ENCODE peak calls at places on chromosomes 12 and 14, in nine cellular contexts. W is psoas muscle, X is GM06990, R is choroid plexus epithelial cell, I is A549, D is esophagus muscularis mucosa, N is foreskin fibroblast, S is ascending aorta, H is spleen. F is an unnamed sample.

GRCh38 chr14:85142982-85143381 is 387.0 kb upstream of the FLRT2 start:
- DNase-seq in W (no peak), X (no peak), R (peak), I (no peak), D (no peak), N (no peak), S (no peak), H (no peak), F (peak)

GRCh38 chr14:77139540-77140342 is 1.9 kb downstream of the ZDHHC22 start:
- DNase-seq in W (peak), X (peak), R (peak), I (peak), D (no peak), N (peak), S (no peak), H (peak), F (no peak)

GRCh38 chr12:120496353-120497340 is 734 bp downstream of the DYNLL1 start:
- DNase-seq in W (peak), X (peak), R (peak), I (peak), D (no peak), N (peak), S (peak), H (peak), F (peak)

GRCh38 chr14:95313707-95314106 is 6.0 kb downstream of the CLMN start:
- DNase-seq in W (peak), X (no peak), R (peak), I (peak), D (no peak), N (peak), S (peak), H (no peak), F (peak)

GRCh38 chr12:123815968-123816367 is 53.9 kb downstream of the DNAH10 start:
- DNase-seq in W (no peak), X (no peak), R (no peak), I (no peak), D (no peak), N (no peak), S (no peak), H (no peak), F (no peak)

GRCh38 chr14:73723799-73724621 is 9.8 kb upstream of the PNMA1 start:
- DNase-seq in W (peak), X (no peak), R (peak), I (peak), D (peak), N (peak), S (peak), H (no peak), F (peak)

GRCh38 chr14:89660183-89660582 is 243.2 kb upstream of the FOXN3 start:
- DNase-seq in W (no peak), X (no peak), R (peak), I (no peak), D (no peak), N (peak), S (no peak), H (no peak), F (peak)

GRCh38 chr14:78164226-78164853 is 5.8 kb upstream of the NRXN3 start:
- DNase-seq in W (no peak), X (no peak), R (peak), I (peak), D (no peak), N (no peak), S (no peak), H (no peak), F (no peak)

GRCh38 chr14:91038439-91038838 is 22.0 kb downstream of the RPS6KA5 start:
- DNase-seq in W (no peak), X (no peak), R (no peak), I (no peak), D (no peak), N (peak), S (no peak), H (no peak), F (no peak)

GRCh38 chr12:65619018-65619417 is 205.3 kb upstream of the HMGA2 start:
- DNase-seq in W (no peak), X (no peak), R (no peak), I (no peak), D (no peak), N (no peak), S (no peak), H (no peak), F (no peak)

GRCh38 chr12:93089805-93090569 is 160.9 kb upstream of the EEA1 start:
- DNase-seq in W (no peak), X (no peak), R (peak), I (peak), D (no peak), N (peak), S (no peak), H (no peak), F (peak)

GRCh38 chr14:74549588-74549987 is 56.0 kb downstream of the ISCA2 start:
- DNase-seq in W (peak), X (no peak), R (peak), I (peak), D (no peak), N (peak), S (no peak), H (peak), F (no peak)

GRCh38 chr14:25014440-25014839 is 35.5 kb downstream of the STXBP6 start:
- DNase-seq in W (no peak), X (no peak), R (peak), I (no peak), D (no peak), N (no peak), S (no peak), H (no peak), F (no peak)

GRCh38 chr14:72169521-72169920 is 237.3 kb downstream of the RGS6 start:
- DNase-seq in W (no peak), X (no peak), R (no peak), I (peak), D (no peak), N (no peak), S (no peak), H (no peak), F (no peak)

GRCh38 chr14:50225067-50225973 is 6.1 kb downstream of the SOS2 start:
- DNase-seq in W (no peak), X (no peak), R (peak), I (no peak), D (no peak), N (peak), S (no peak), H (no peak), F (peak)

GRCh38 chr12:127559349-127560040 is 707.5 kb upstream of the TMEM132C start:
- DNase-seq in W (no peak), X (no peak), R (peak), I (peak), D (peak), N (peak), S (no peak), H (peak), F (peak)

GRCh38 chr12:122309564-122310121 is 43.3 kb upstream of the VPS33A start:
- DNase-seq in W (no peak), X (no peak), R (peak), I (no peak), D (no peak), N (no peak), S (no peak), H (no peak), F (no peak)

GRCh38 chr12:51837286-51837685 is 11.2 kb downstream of the FIGNL2 start:
- DNase-seq in W (no peak), X (no peak), R (no peak), I (no peak), D (no peak), N (no peak), S (no peak), H (no peak), F (no peak)

GRCh38 chr12:75589801-75590200 is 78.4 kb upstream of the KRR1 start:
- DNase-seq in W (no peak), X (no peak), R (no peak), I (no peak), D (no peak), N (peak), S (no peak), H (no peak), F (no peak)

GRCh38 chr12:132610896-132611602 is 667 bp upstream of the LRCOL1 start:
- DNase-seq in W (no peak), X (no peak), R (no peak), I (no peak), D (no peak), N (no peak), S (no peak), H (no peak), F (no peak)

GRCh38 chr12:132606927-132607326 is 3.5 kb downstream of the LRCOL1 start:
- DNase-seq in W (peak), X (no peak), R (no peak), I (no peak), D (no peak), N (no peak), S (no peak), H (no peak), F (no peak)

GRCh38 chr12:132608231-132609171 is 1.9 kb downstream of the LRCOL1 start:
- DNase-seq in W (peak), X (no peak), R (peak), I (no peak), D (no peak), N (no peak), S (no peak), H (no peak), F (no peak)

GRCh38 chr12:132611620-132612019 is 1.2 kb upstream of the LRCOL1 start:
- DNase-seq in W (no peak), X (no peak), R (no peak), I (no peak), D (no peak), N (no peak), S (no peak), H (no peak), F (no peak)

GRCh38 chr12:132610051-132610759 is at the start of gene LRCOL1:
- DNase-seq in W (peak), X (no peak), R (peak), I (no peak), D (no peak), N (peak), S (no peak), H (no peak), F (peak)
- H3K4me3 ChIP-seq in W (no peak), X (no peak), R (peak), I (no peak), D (peak), N (no peak), S (no peak), H (no peak), F (peak)

GRCh38 chr12:64451687-64452558 is at the start of gene TBK1:
- DNase-seq in W (peak), X (peak), R (peak), I (peak), D (peak), N (peak), S (peak), H (peak), F (peak)
- TF ChIP-seq CTCF in W (peak), X (no peak), R (peak), I (no peak), D (no peak), N (no peak), S (peak), H (peak), F (no peak)

DNA sequence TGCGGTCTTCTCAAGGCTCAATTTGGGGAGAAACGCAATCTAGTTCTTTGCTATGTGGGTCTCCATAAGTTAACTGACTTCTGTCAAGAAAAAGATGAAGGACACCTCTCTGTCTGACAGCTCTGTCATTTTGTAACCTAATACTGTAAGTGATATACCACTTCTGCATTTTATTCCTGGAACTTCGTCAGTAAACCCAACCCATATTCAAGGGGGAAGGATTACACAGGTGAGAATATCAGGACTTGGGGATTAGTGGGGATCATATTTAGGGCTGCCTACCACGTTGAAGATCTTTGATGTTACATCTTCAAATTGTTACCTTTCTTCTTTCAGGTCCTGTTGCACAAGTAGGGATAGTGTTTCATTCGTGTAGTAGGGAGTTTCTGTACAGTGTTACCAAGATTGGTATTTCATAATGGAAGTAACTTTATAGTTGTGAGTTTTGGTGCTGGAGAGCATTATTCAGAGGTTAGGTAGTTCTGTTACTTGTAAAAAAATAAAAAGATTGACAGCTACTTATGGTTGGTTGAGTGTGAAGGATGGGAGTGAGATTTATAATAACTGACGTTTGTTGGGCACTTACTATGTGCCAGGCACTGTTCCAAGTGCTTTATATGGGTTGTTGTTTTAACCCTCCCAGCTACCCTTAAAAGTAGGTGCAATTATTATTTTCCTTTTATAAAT is 1.6 kb downstream of the TMEM260 start:
- DNase-seq in W (no peak), X (peak), R (no peak), I (no peak), D (no peak), N (no peak), S (no peak), H (no peak), F (no peak)
- H3K4me3 ChIP-seq in W (peak), X (peak), R (no peak), I (peak), D (peak), N (peak), S (peak), H (no peak), F (no peak)

GRCh38 chr12:110606253-110606611 is 7.7 kb upstream of the TCTN1 start:
- DNase-seq in W (no peak), X (no peak), R (no peak), I (no peak), D (no peak), N (no peak), S (no peak), H (no peak), F (no peak)

GRCh38 chr12:110599334-110599733 is 14.6 kb upstream of the TCTN1 start:
- DNase-seq in W (no peak), X (no peak), R (no peak), I (no peak), D (no peak), N (no peak), S (no peak), H (no peak), F (no peak)

GRCh38 chr12:110597885-110598284 is 14.8 kb upstream of the PPTC7 start:
- DNase-seq in W (no peak), X (no peak), R (no peak), I (no peak), D (no peak), N (no peak), S (no peak), H (no peak), F (no peak)

DNA sequence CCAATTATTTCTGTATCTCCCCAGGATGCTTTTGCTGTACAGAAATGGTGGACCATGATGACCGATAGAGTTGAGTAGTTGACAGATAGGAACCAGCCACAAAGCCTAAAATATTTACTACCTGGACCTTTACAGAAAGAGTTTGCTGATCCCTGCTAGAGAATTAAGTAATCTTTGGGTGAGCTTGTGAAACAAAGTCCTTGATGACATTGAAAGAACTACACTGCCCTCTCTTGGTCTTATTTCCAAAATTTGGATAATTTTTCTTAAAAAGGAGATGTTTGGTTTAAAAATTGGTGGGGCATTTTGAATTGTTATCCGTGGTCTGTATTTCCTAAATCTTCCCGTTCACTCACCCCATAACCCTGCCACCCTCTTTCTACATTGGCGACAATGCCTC is 13.7 kb upstream of the TCTN1 start:
- DNase-seq in W (no peak), X (no peak), R (peak), I (peak), D (no peak), N (peak), S (no peak), H (no peak), F (peak)
- TF ChIP-seq CTCF in W (peak), X (peak), R (peak), I (peak), D (peak), N (peak), S (peak), H (peak), F (peak)

DNA sequence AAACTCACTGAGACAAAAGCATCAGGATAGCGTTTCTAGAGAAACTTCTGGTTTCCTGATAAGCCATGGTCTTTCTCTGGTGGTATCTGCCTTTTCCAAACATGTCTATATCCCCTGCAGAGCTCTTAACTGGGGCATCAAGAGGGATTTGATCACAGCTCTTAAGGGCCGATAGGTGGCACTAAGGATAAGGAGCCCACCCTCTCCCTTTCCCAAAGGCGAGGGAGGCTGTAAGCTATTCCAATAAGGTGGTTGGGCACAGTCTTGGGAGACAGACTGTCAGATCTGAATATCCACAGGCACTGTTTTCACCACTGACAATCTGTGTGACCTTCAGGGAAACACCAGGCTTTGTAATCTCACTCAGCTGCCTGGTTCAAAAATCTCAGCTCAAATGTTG is 206.0 kb downstream of the ADGRD1 start:
- DNase-seq in W (no peak), X (no peak), R (no peak), I (peak), D (no peak), N (no peak), S (no peak), H (no peak), F (no peak)
- H3K4me3 ChIP-seq in W (no peak), X (no peak), R (no peak), I (no peak), D (no peak), N (no peak), S (no peak), H (no peak), F (no peak)

DNA sequence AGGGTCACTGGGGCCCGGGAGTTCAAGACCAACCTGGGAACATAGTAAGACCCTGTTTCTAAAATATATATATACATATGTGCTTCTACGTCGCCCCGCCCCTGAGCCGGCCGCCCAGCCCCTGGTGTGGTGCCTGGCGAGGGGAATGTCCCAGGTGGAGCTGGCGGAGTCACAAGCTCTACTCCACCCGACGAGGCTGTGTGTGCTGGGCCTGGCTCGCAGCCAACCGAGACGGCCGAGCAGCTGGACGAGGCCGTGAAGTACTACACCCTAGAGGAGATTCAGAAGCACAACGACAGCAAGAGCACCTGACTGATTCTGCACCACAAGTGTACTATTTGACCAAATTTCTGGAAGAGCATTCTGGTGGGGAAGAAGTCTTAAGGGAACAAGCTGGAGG is 22.1 kb upstream of the ITPK1 start:
- DNase-seq in W (peak), X (no peak), R (peak), I (peak), D (no peak), N (no peak), S (no peak), H (no peak), F (no peak)
- TF ChIP-seq CTCF in W (no peak), X (no peak), R (no peak), I (no peak), D (peak), N (no peak), S (no peak), H (no peak), F (no peak)

GRCh38 chr12:54195736-54196347 is 7.1 kb upstream of the SMUG1 start:
- DNase-seq in W (no peak), X (peak), R (peak), I (no peak), D (no peak), N (peak), S (no peak), H (peak), F (peak)

GRCh38 chr12:54195080-54195479 is 6.3 kb upstream of the SMUG1 start:
- DNase-seq in W (no peak), X (no peak), R (no peak), I (no peak), D (no peak), N (no peak), S (no peak), H (no peak), F (no peak)

GRCh38 chr12:54197037-54197909 is 8.5 kb upstream of the SMUG1 start:
- DNase-seq in W (peak), X (peak), R (no peak), I (no peak), D (no peak), N (peak), S (no peak), H (no peak), F (no peak)

GRCh38 chr12:54199034-54199433 is 10.2 kb upstream of the SMUG1 start:
- DNase-seq in W (no peak), X (no peak), R (no peak), I (no peak), D (no peak), N (no peak), S (no peak), H (no peak), F (no peak)

DNA sequence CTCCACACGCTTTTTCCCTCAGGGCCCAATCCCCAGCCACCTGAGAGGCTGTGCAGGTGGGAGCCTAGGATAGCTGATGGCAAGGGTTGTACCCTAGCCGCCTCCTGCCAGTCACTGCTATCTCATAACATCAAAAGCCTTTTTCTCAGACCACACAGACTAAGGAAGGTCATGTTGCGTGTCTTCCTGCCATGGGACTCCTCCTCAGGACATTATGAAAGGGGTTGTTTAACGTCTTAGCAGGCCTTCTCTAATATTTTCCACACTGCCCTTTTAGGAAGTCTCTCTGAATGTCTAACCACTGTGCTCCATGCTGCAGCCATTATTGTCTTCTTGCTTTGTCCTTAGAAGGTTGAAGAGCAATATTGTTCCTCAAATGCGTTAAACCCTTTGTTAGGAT is 7.6 kb upstream of the SMUG1 start:
- DNase-seq in W (no peak), X (no peak), R (no peak), I (no peak), D (no peak), N (no peak), S (no peak), H (no peak), F (no peak)
- H3K4me3 ChIP-seq in W (peak), X (no peak), R (no peak), I (no peak), D (no peak), N (no peak), S (no peak), H (no peak), F (no peak)

DNA sequence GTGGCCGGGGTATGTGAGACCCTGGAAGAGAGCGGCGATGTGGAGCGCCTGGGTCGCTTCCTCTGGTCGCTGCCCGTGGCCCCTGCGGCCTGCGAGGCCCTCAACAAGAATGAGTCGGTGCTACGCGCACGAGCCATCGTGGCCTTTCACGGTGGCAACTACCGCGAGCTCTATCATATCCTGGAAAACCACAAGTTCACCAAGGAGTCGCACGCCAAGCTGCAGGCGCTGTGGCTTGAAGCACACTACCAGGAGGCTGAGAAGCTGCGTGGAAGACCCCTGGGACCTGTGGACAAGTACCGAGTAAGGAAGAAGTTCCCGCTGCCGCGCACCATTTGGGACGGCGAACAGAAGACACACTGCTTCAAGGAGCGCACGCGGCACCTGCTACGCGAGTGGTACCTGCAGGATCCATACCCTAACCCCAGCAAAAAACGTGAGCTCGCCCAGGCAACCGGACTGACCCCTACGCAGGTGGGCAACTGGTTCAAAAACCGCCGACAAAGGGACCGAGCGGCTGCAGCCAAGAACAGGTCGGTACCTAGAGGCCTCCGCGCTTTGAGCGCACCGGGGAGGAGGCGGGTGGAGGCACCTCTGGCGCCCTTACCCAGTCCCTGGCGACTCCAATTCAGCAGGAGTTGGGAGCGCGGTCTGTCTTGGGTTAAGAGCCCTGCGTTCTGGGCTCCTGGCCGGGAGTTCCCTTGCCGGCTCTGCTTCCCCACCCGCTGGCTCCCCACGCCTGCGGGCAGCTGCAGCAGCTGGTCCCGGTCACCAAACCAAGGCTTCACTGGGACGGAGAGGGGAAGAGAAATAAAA is 700 bp downstream of the SIX6 start:
- DNase-seq in W (peak), X (no peak), R (no peak), I (no peak), D (no peak), N (no peak), S (no peak), H (no peak), F (no peak)
- TF ChIP-seq CTCF in W (no peak), X (no peak), R (no peak), I (no peak), D (no peak), N (no peak), S (no peak), H (no peak), F (no peak)